ENCODE peak calls at places on chromosome 12, in seven cellular contexts. O is astrocyte of the spinal cord, K is skeletal muscle cell, H is transverse colon, E is GM23248, C is astrocyte of the cerebellum, L is epithelial cell of esophagus. V is an unnamed sample.

GRCh38 chr12:76927170-76927784 is 48.5 kb upstream of the CSRP2 start:
- DNase-seq in O (peak), K (no peak), H (peak), E (peak), C (no peak), L (peak), V (peak)

GRCh38 chr12:19530631-19531020 is 91.3 kb downstream of the AEBP2 start:
- DNase-seq in O (no peak), K (no peak), H (no peak), E (peak), C (no peak), L (peak), V (peak)

GRCh38 chr12:117063162-117063911 is 35.9 kb downstream of the TESC start:
- DNase-seq in O (no peak), K (no peak), H (peak), E (no peak), C (no peak), L (no peak), V (no peak)

GRCh38 chr12:125650587-125650986 is 585.4 kb downstream of the AACS start:
- DNase-seq in O (no peak), K (no peak), H (no peak), E (no peak), C (no peak), L (no peak), V (no peak)

GRCh38 chr12:99649551-99649950 is 2.0 kb downstream of the GARIN6 start:
- DNase-seq in O (no peak), K (no peak), H (no peak), E (no peak), C (no peak), L (no peak), V (no peak)

GRCh38 chr12:124434951-124435805 is 132.2 kb downstream of the NCOR2 start:
- DNase-seq in O (no peak), K (no peak), H (no peak), E (no peak), C (no peak), L (no peak), V (no peak)

GRCh38 chr12:121628037-121628436 is 1.7 kb downstream of the ORAI1 start:
- DNase-seq in O (no peak), K (no peak), H (peak), E (no peak), C (no peak), L (peak), V (peak)

GRCh38 chr12:54601841-54602240 is 13.4 kb upstream of the PPP1R1A start:
- DNase-seq in O (no peak), K (no peak), H (no peak), E (peak), C (no peak), L (peak), V (no peak)

GRCh38 chr12:61291647-61292046 is 968.6 kb upstream of the USP15 start:
- DNase-seq in O (peak), K (no peak), H (no peak), E (no peak), C (no peak), L (peak), V (peak)

GRCh38 chr12:4450551-4451112 is 5.0 kb upstream of the FGF6 start:
- DNase-seq in O (peak), K (no peak), H (no peak), E (no peak), C (peak), L (no peak), V (no peak)

GRCh38 chr12:104299842-104300481 is 3.6 kb upstream of the EID3 start:
- DNase-seq in O (no peak), K (no peak), H (no peak), E (no peak), C (no peak), L (no peak), V (peak)

GRCh38 chr12:14993537-14994266 is 20.9 kb downstream of the PDE6H start:
- DNase-seq in O (peak), K (no peak), H (no peak), E (peak), C (no peak), L (no peak), V (peak)

GRCh38 chr12:110780448-110780847 is 37.8 kb upstream of the PPP1CC start:
- DNase-seq in O (no peak), K (no peak), H (no peak), E (no peak), C (no peak), L (no peak), V (no peak)

GRCh38 chr12:57169969-57170368 is 22.6 kb upstream of the LRP1-AS start:
- DNase-seq in O (no peak), K (no peak), H (no peak), E (no peak), C (no peak), L (peak), V (no peak)

GRCh38 chr12:6822461-6823135 is 977 bp downstream of the GPR162 start:
- DNase-seq in O (no peak), K (no peak), H (no peak), E (no peak), C (no peak), L (no peak), V (no peak)

GRCh38 chr12:12719496-12719895 is 2.3 kb downstream of the CDKN1B start:
- DNase-seq in O (peak), K (no peak), H (no peak), E (peak), C (no peak), L (peak), V (peak)

GRCh38 chr12:26906704-26907103 is 31.1 kb downstream of the INTS13 start:
- DNase-seq in O (no peak), K (no peak), H (no peak), E (no peak), C (no peak), L (no peak), V (no peak)

GRCh38 chr12:112841891-112842290 is 50.3 kb downstream of the RPH3A start:
- DNase-seq in O (peak), K (no peak), H (no peak), E (no peak), C (no peak), L (peak), V (no peak)

GRCh38 chr12:80218925-80219714 is 119.8 kb downstream of the OTOGL start:
- DNase-seq in O (no peak), K (no peak), H (no peak), E (no peak), C (no peak), L (no peak), V (peak)

GRCh38 chr12:123435636-123436016 is 858 bp downstream of the RILPL2 start:
- DNase-seq in O (no peak), K (no peak), H (no peak), E (no peak), C (no peak), L (no peak), V (no peak)

GRCh38 chr12:15206831-15207394 is 14.3 kb downstream of the RERG start:
- DNase-seq in O (no peak), K (no peak), H (no peak), E (no peak), C (peak), L (no peak), V (peak)

GRCh38 chr12:15829949-15830348 is 40.8 kb upstream of the EPS8 start:
- DNase-seq in O (peak), K (peak), H (no peak), E (peak), C (no peak), L (peak), V (peak)

GRCh38 chr12:79624378-79624777 is 66.4 kb downstream of the PAWR start:
- DNase-seq in O (no peak), K (no peak), H (no peak), E (no peak), C (no peak), L (no peak), V (peak)

GRCh38 chr12:64679487-64679983 is 69.2 kb downstream of the RASSF3 start:
- DNase-seq in O (peak), K (no peak), H (peak), E (peak), C (peak), L (peak), V (peak)

GRCh38 chr12:101594700-101595099 is at the start of gene MYBPC1:
- DNase-seq in O (no peak), K (no peak), H (no peak), E (no peak), C (no peak), L (no peak), V (no peak)

GRCh38 chr12:24561882-24562760 is 386.8 kb downstream of the BCAT1 start:
- DNase-seq in O (peak), K (no peak), H (peak), E (peak), C (no peak), L (peak), V (peak)

GRCh38 chr12:124053855-124054254 is 80.8 kb downstream of the ZNF664 start:
- DNase-seq in O (peak), K (no peak), H (peak), E (peak), C (peak), L (peak), V (peak)

GRCh38 chr12:62694632-62695031 is 228.0 kb downstream of the MON2 start:
- DNase-seq in O (no peak), K (no peak), H (no peak), E (no peak), C (no peak), L (no peak), V (no peak)

GRCh38 chr12:105948331-105948730 is 190.4 kb downstream of the NUAK1 start:
- DNase-seq in O (peak), K (peak), H (no peak), E (peak), C (peak), L (no peak), V (peak)

GRCh38 chr12:65871865-65872645 is 47.8 kb downstream of the HMGA2 start:
- DNase-seq in O (no peak), K (no peak), H (no peak), E (no peak), C (no peak), L (no peak), V (no peak)

GRCh38 chr12:8890313-8891084 is 23.8 kb upstream of the PHC1 start:
- DNase-seq in O (peak), K (no peak), H (peak), E (peak), C (peak), L (peak), V (peak)

GRCh38 chr12:69881771-69882170 is 56.7 kb downstream of the MYRFL start:
- DNase-seq in O (no peak), K (no peak), H (no peak), E (no peak), C (no peak), L (no peak), V (no peak)

GRCh38 chr12:119308743-119309456 is 25.6 kb upstream of the CCDC60 start:
- DNase-seq in O (no peak), K (no peak), H (no peak), E (no peak), C (no peak), L (no peak), V (no peak)

GRCh38 chr12:113285679-113286645 is 48.9 kb downstream of the SLC8B1 start:
- DNase-seq in O (no peak), K (no peak), H (no peak), E (no peak), C (no peak), L (no peak), V (no peak)

GRCh38 chr12:33994857-33995808 is 27.2 kb upstream of the ALG10 start:
- DNase-seq in O (no peak), K (no peak), H (no peak), E (no peak), C (no peak), L (peak), V (no peak)

GRCh38 chr12:11500222-11500860 is 105.0 kb upstream of the PRB2 start:
- DNase-seq in O (peak), K (peak), H (peak), E (peak), C (peak), L (peak), V (peak)

GRCh38 chr12:24364921-24365320 is 415.5 kb upstream of the SOX5 start:
- DNase-seq in O (no peak), K (no peak), H (no peak), E (no peak), C (no peak), L (no peak), V (no peak)

GRCh38 chr12:30753233-30753632 is 1.5 kb downstream of the CAPRIN2 start:
- DNase-seq in O (peak), K (no peak), H (no peak), E (peak), C (peak), L (peak), V (peak)

GRCh38 chr12:52314511-52314910 is 6.7 kb downstream of the KRT83 start:
- DNase-seq in O (no peak), K (no peak), H (no peak), E (no peak), C (no peak), L (no peak), V (no peak)
- H3K4me3 ChIP-seq in O (no peak), K (no peak), H (no peak), E (no peak), C (no peak), L (no peak), V (no peak)

GRCh38 chr12:96047621-96048211 is 12.3 kb upstream of the LTA4H start:
- DNase-seq in O (peak), K (no peak), H (peak), E (peak), C (peak), L (peak), V (peak)

GRCh38 chr12:96050139-96050538 is 14.8 kb upstream of the LTA4H start:
- DNase-seq in O (no peak), K (no peak), H (no peak), E (no peak), C (no peak), L (no peak), V (no peak)

GRCh38 chr12:96048392-96048969 is 13.1 kb upstream of the LTA4H start:
- DNase-seq in O (no peak), K (no peak), H (no peak), E (no peak), C (no peak), L (no peak), V (no peak)

GRCh38 chr12:96047151-96047620 is 11.8 kb upstream of the LTA4H start:
- DNase-seq in O (no peak), K (no peak), H (no peak), E (no peak), C (no peak), L (peak), V (no peak)

GRCh38 chr12:96049096-96049495 is 13.7 kb upstream of the LTA4H start:
- DNase-seq in O (no peak), K (no peak), H (no peak), E (no peak), C (no peak), L (no peak), V (no peak)
- H3K4me3 ChIP-seq in O (no peak), K (no peak), H (no peak), E (no peak), C (no peak), L (no peak), V (no peak)

GRCh38 chr12:91178801-91179200 is 3.8 kb downstream of the DCN start:
- DNase-seq in O (no peak), K (no peak), H (no peak), E (peak), C (no peak), L (no peak), V (no peak)
- H3K4me3 ChIP-seq in O (peak), K (peak), H (peak), E (peak), C (no peak), L (no peak), V (peak)

GRCh38 chr12:108854453-108855283 is 2.7 kb downstream of the SSH1 start:
- DNase-seq in O (peak), K (peak), H (no peak), E (peak), C (peak), L (peak), V (peak)
- H3K4me3 ChIP-seq in O (no peak), K (no peak), H (no peak), E (peak), C (peak), L (peak), V (peak)